ENCODE peak calls at places on chromosomes 3 and 15, in eight cellular contexts. R, M, Q, F, X, P, H and G are unnamed samples. For H3K27me3, the result is how much of the 10 kb centered on the place peaks cover.

GRCh38 chr3:196968233-196969000 is at the start of gene PIGZ:
- DNase-seq in P (peak), R (peak), X (peak), Q (no peak), F (peak), H (no peak), M (no peak), G (peak)

GRCh38 chr3:78004578-78004977 is 964.7 kb downstream of the ROBO2 start:
- DNase-seq in F (peak), H (peak), P (no peak), R (no peak), X (no peak), M (no peak), Q (no peak), G (no peak)

GRCh38 chr3:123412076-123412475 is 36.8 kb downstream of the ADCY5 start:
- DNase-seq in H (no peak), F (no peak), X (peak), R (no peak), Q (no peak), M (peak), P (no peak), G (no peak)

GRCh38 chr15:58357529-58358476 is 74.0 kb upstream of the LIPC start:
- DNase-seq in M (no peak), F (no peak), X (peak), P (no peak), H (no peak), R (no peak), Q (no peak), G (no peak)

GRCh38 chr3:106333911-106334618 is 465.3 kb upstream of the CBLB start:
- DNase-seq in P (no peak), Q (no peak), M (no peak), H (peak), X (no peak), F (no peak), R (no peak), G (no peak)

GRCh38 chr15:70569139-70569717 is 194.1 kb downstream of the UACA start:
- DNase-seq in Q (no peak), X (peak), P (peak), M (no peak), H (no peak), F (peak), R (no peak), G (no peak)

GRCh38 chr3:65939184-65939583 is 99.5 kb downstream of the MAGI1 start:
- DNase-seq in F (no peak), H (no peak), M (no peak), X (no peak), Q (no peak), P (no peak), R (no peak), G (no peak)

GRCh38 chr15:100633763-100634075 is 31.3 kb downstream of the ASB7 start:
- DNase-seq in H (no peak), R (no peak), F (peak), P (no peak), Q (no peak), M (no peak), X (no peak), G (no peak)

GRCh38 chr3:1007890-1008289 is 84.9 kb upstream of the CNTN6 start:
- DNase-seq in H (peak), X (no peak), Q (no peak), F (no peak), R (no peak), P (no peak), M (no peak), G (no peak)

GRCh38 chr3:102113421-102114041 is 264.2 kb downstream of the NFKBIZ start:
- DNase-seq in M (no peak), Q (no peak), P (no peak), H (peak), X (no peak), F (no peak), R (no peak), G (no peak)

GRCh38 chr3:155428558-155428957 is 135.1 kb upstream of the STRIT1 start:
- DNase-seq in M (no peak), R (no peak), P (no peak), Q (no peak), X (no peak), H (no peak), F (no peak), G (no peak)

GRCh38 chr3:141482250-141482937 is 4.4 kb upstream of the RASA2 start:
- DNase-seq in M (no peak), X (no peak), H (peak), Q (no peak), F (no peak), P (no peak), R (no peak), G (no peak)

GRCh38 chr3:181851063-181851462 is 139.3 kb downstream of the SOX2 start:
- DNase-seq in H (no peak), R (no peak), P (no peak), X (no peak), F (no peak), M (no peak), Q (no peak), G (no peak)

GRCh38 chr3:171712168-171712938 is 97.9 kb downstream of the PLD1 start:
- DNase-seq in M (no peak), F (no peak), R (no peak), H (no peak), X (no peak), P (no peak), Q (no peak), G (no peak)

GRCh38 chr15:84699538-84700191 is 16.3 kb downstream of the SEC11A start:
- DNase-seq in M (no peak), X (no peak), P (no peak), Q (no peak), H (no peak), R (no peak), F (no peak), G (no peak)

GRCh38 chr3:179038216-179038898 is 33.3 kb downstream of the ZMAT3 start:
- DNase-seq in P (no peak), F (no peak), M (no peak), X (no peak), H (peak), Q (no peak), R (no peak), G (no peak)

GRCh38 chr3:13303410-13303809 is 116.7 kb downstream of the NUP210 start:
- DNase-seq in M (no peak), H (no peak), R (peak), P (no peak), X (no peak), Q (no peak), F (no peak), G (no peak)

GRCh38 chr15:78567541-78567940 is 2.2 kb downstream of the CHRNA5 start:
- DNase-seq in R (no peak), P (no peak), X (no peak), Q (no peak), M (no peak), F (no peak), H (no peak), G (no peak)

GRCh38 chr3:88767746-88768145 is 339.7 kb upstream of the EPHA3 start:
- DNase-seq in Q (no peak), R (no peak), M (no peak), P (no peak), H (no peak), F (no peak), X (no peak), G (no peak)

GRCh38 chr15:70361891-70362290 is 264.2 kb upstream of the TLE3 start:
- DNase-seq in P (no peak), X (no peak), F (no peak), M (no peak), R (no peak), Q (no peak), H (no peak), G (no peak)

GRCh38 chr15:39530446-39531342 is 50.2 kb upstream of the THBS1 start:
- DNase-seq in P (no peak), M (no peak), X (peak), R (no peak), H (no peak), F (no peak), Q (no peak), G (no peak)

GRCh38 chr3:58564456-58565160 is 12.6 kb downstream of the FAM107A start:
- DNase-seq in P (no peak), R (no peak), Q (no peak), H (peak), X (no peak), F (no peak), M (no peak), G (no peak)

GRCh38 chr3:184781801-184782200 is 30.2 kb upstream of the VPS8 start:
- DNase-seq in H (no peak), M (no peak), P (no peak), F (no peak), R (peak), Q (no peak), X (no peak), G (no peak)

GRCh38 chr3:55955891-55956477 is 468.9 kb upstream of the WNT5A start:
- DNase-seq in Q (no peak), P (no peak), F (no peak), X (no peak), M (no peak), R (no peak), H (no peak), G (no peak)

GRCh38 chr3:126971891-126972351 is 11.0 kb upstream of the PLXNA1 start:
- DNase-seq in R (peak), M (no peak), H (no peak), P (peak), X (peak), Q (peak), F (peak), G (no peak)

GRCh38 chr3:152842423-152842822 is 7.5 kb downstream of the P2RY1 start:
- DNase-seq in X (no peak), M (no peak), H (no peak), P (no peak), F (no peak), R (no peak), Q (no peak), G (no peak)

GRCh38 chr3:49454457-49454856 is 15.6 kb upstream of the DAG1 start:
- DNase-seq in M (no peak), X (peak), F (peak), H (no peak), Q (no peak), P (peak), R (peak), G (no peak)
- TF ChIP-seq CTCF in M (no peak), X (peak), F (peak), H (peak), Q (no peak), P (peak), R (peak), G (peak)

DNA sequence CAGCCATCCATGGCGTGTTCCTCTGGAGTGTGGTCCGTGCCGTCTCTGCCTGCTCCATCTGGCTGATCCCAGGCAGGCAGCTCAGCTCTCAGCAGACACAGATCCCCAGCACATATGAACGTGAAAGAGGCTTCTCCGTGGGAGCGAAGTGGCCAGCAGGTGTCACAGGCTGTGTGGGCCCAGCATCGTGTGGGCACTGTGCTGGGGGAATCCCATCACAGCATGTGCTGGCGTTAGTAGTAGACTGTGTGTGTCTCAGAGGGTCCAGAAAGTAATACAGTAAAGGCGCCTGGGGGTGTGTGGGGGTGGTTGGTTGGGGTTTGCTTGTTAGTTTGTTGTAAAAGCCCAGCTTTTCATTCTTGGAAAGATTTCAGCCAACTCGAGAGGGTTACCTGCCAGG is 147.6 kb downstream of the IGF1R start:
- DNase-seq in H (no peak), P (no peak), F (peak), R (no peak), M (no peak), X (no peak), Q (no peak), G (no peak)
- H3K27me3 ChIP-seq in H (under half), P (under half), F (under half), R (under half), M (under half), X (under half), Q (under half), G (under half)

GRCh38 chr3:35748144-35748543 is 108.8 kb downstream of the ARPP21 start:
- DNase-seq in M (no peak), F (no peak), R (no peak), H (no peak), P (no peak), X (no peak), Q (no peak), G (no peak)
- H3K4me3 ChIP-seq in M (no peak), F (no peak), R (no peak), H (no peak), P (no peak), X (no peak), Q (no peak), G (no peak)

DNA sequence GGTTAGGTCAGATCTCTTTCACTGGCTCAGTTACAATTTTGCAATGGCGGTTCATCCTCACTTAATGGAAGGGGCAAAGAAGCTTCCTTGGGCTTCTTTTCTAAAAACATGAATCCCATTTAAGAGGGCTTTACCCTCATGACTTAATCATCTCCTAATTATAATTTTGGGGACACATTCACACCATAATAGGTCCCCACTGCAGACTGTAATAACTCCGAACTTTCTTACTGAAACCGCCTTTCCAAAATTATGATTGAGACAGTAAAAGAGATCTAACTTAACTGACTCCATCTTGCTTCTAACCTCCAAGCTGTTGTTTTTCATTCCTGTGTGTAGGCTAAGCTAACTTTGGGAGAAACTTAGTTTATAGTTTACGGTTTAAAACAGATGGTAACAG is 33.3 kb upstream of the C15orf39 start:
- DNase-seq in H (no peak), F (no peak), M (no peak), X (no peak), P (no peak), Q (no peak), R (no peak), G (no peak)
- TF ChIP-seq CTCF in H (no peak), F (no peak), M (no peak), X (no peak), P (no peak), Q (no peak), R (no peak), G (no peak)